ENCODE peak calls at places on chromosomes 4 and X, in eight cellular contexts. N is stimulated activated CD8-positive, alpha-beta memory T cell treated with anti-CD3 and anti-CD28 coated beads, Interleukin-7, amount 100 ng/mL, for 1 hour; R is EH; K is NCI-H774; E is ovary; Q is RKO; A is nephron progenitor cell; M is progenitor cell of endocrine pancreas. C is an unnamed sample.

GRCh38 chr4:77174426-77174825 is 17.4 kb downstream of the CCNG2 start:
- DNase-seq in N (no peak), R (peak; percentile 42), K (no peak), E (no peak), Q (no peak), A (no peak), M (no peak), C (no peak)

GRCh38 chr4:30380404-30380998 is 339.7 kb upstream of the PCDH7 start:
- DNase-seq in N (no peak), R (peak; percentile 7), K (no peak), E (no peak), Q (peak; percentile 66), A (peak; percentile 54), M (no peak), C (no peak)

GRCh38 chrX:41779058-41779564 is 55.1 kb downstream of the GPR82 start:
- DNase-seq in N (no peak), R (peak; percentile 65), K (peak; percentile 9), E (no peak), Q (peak; percentile 83), A (no peak), M (no peak), C (no peak)

GRCh38 chr4:2837904-2838496 is 5.6 kb upstream of the ADD1 start:
- DNase-seq in N (peak; percentile 45), R (peak; percentile 69), K (no peak), E (peak; percentile 53), Q (no peak), A (no peak), M (no peak), C (peak; percentile 81)

GRCh38 chr4:26022346-26022891 is 108.4 kb downstream of the SMIM20 start:
- DNase-seq in N (no peak), R (peak; percentile 79), K (peak; percentile 73), E (no peak), Q (no peak), A (no peak), M (no peak), C (peak; percentile 87)

GRCh38 chr4:52946811-52947210 is 84.7 kb downstream of the RASL11B start:
- DNase-seq in N (no peak), R (no peak), K (no peak), E (no peak), Q (no peak), A (no peak), M (no peak), C (no peak)

GRCh38 chr4:88582493-88582892 is 9.8 kb upstream of the HERC3 start:
- DNase-seq in N (no peak), R (no peak), K (no peak), E (no peak), Q (no peak), A (no peak), M (no peak), C (no peak)

GRCh38 chrX:22559506-22559905 is 286.8 kb downstream of the CBLL2 start:
- DNase-seq in N (no peak), R (no peak), K (no peak), E (no peak), Q (no peak), A (no peak), M (no peak), C (no peak)

GRCh38 chrX:50903387-50904027 is 7.0 kb upstream of the BMP15 start:
- DNase-seq in N (no peak), R (peak; percentile 34), K (no peak), E (no peak), Q (peak; percentile 43), A (peak; percentile 28), M (peak; percentile 24), C (no peak)

GRCh38 chr4:76311896-76312331 is 5.4 kb downstream of the STBD1 start:
- DNase-seq in N (no peak), R (peak; percentile 5), K (no peak), E (no peak), Q (peak; percentile 30), A (no peak), M (no peak), C (no peak)

GRCh38 chrX:117835034-117835433 is 281.6 kb downstream of the KLHL13 start:
- DNase-seq in N (no peak), R (no peak), K (no peak), E (no peak), Q (no peak), A (no peak), M (no peak), C (no peak)

GRCh38 chr4:13542577-13543042 is 1.7 kb downstream of the NKX3-2 start:
- DNase-seq in N (no peak), R (no peak), K (no peak), E (no peak), Q (no peak), A (no peak), M (no peak), C (no peak)

GRCh38 chrX:13467243-13467642 is 102.2 kb upstream of the EGFL6 start:
- DNase-seq in N (no peak), R (no peak), K (no peak), E (no peak), Q (no peak), A (no peak), M (no peak), C (no peak)

GRCh38 chr4:14269824-14270223 is 642.3 kb upstream of the BOD1L1 start:
- DNase-seq in N (no peak), R (no peak), K (no peak), E (no peak), Q (no peak), A (no peak), M (no peak), C (no peak)

GRCh38 chr4:6990661-6991060 is 52.5 kb upstream of the TADA2B start:
- DNase-seq in N (no peak), R (no peak), K (no peak), E (no peak), Q (no peak), A (no peak), M (no peak), C (no peak)

GRCh38 chr4:147840846-147841732 is 109.2 kb downstream of the ARHGAP10 start:
- DNase-seq in N (no peak), R (no peak), K (no peak), E (no peak), Q (no peak), A (no peak), M (no peak), C (no peak)

GRCh38 chr4:38129452-38129830 is 169.2 kb downstream of the PTTG2 start:
- DNase-seq in N (no peak), R (no peak), K (no peak), E (no peak), Q (no peak), A (no peak), M (no peak), C (no peak)

GRCh38 chr4:78074747-78075146 is 17.6 kb downstream of the FRAS1 start:
- DNase-seq in N (no peak), R (no peak), K (no peak), E (no peak), Q (no peak), A (no peak), M (no peak), C (no peak)

GRCh38 chr4:8724436-8725070 is 132.0 kb downstream of the CPZ start:
- DNase-seq in N (no peak), R (no peak), K (no peak), E (peak; percentile 4), Q (no peak), A (no peak), M (no peak), C (peak; percentile 50)

GRCh38 chr4:174808119-174808518 is 20.9 kb downstream of the GLRA3 start:
- DNase-seq in N (no peak), R (no peak), K (no peak), E (no peak), Q (no peak), A (no peak), M (no peak), C (no peak)

GRCh38 chrX:151830911-151831310 is 81.8 kb upstream of the MAGEA4 start:
- DNase-seq in N (no peak), R (no peak), K (peak; percentile 65), E (no peak), Q (no peak), A (no peak), M (no peak), C (no peak)

GRCh38 chr4:41496980-41497379 is 41.0 kb upstream of the LIMCH1 start:
- DNase-seq in N (no peak), R (no peak), K (no peak), E (no peak), Q (no peak), A (no peak), M (no peak), C (no peak)

GRCh38 chr4:122747883-122748282 is 15.4 kb downstream of the BBS12 start:
- DNase-seq in N (no peak), R (peak; percentile 81), K (no peak), E (no peak), Q (peak; percentile 32), A (no peak), M (no peak), C (no peak)

GRCh38 chr4:6395466-6396228 is 76.8 kb downstream of the PPP2R2C start:
- DNase-seq in N (no peak), R (no peak), K (no peak), E (no peak), Q (no peak), A (no peak), M (no peak), C (no peak)

GRCh38 chr4:25180524-25181131 is 20.4 kb upstream of the SEPSECS start:
- DNase-seq in N (no peak), R (peak; percentile 61), K (no peak), E (no peak), Q (peak; percentile 61), A (peak; percentile 21), M (no peak), C (no peak)

GRCh38 chrX:120794525-120794975 is 81.1 kb downstream of the CT47B1 start:
- DNase-seq in N (no peak), R (peak; percentile 29), K (no peak), E (no peak), Q (no peak), A (no peak), M (no peak), C (no peak)

GRCh38 chr4:119958983-119959382 is 107.7 kb downstream of the MAD2L1 start:
- DNase-seq in N (no peak), R (no peak), K (no peak), E (no peak), Q (no peak), A (no peak), M (no peak), C (no peak)

GRCh38 chr4:54741161-54741560 is 83.4 kb downstream of the KIT start:
- DNase-seq in N (no peak), R (no peak), K (no peak), E (no peak), Q (no peak), A (no peak), M (no peak), C (no peak)

GRCh38 chrX:103919336-103919682 is 43.1 kb upstream of the TMSB15B start:
- DNase-seq in N (no peak), R (peak; percentile 57), K (no peak), E (no peak), Q (no peak), A (no peak), M (no peak), C (no peak)